ENCODE peak calls at places on chromosomes 5 and 9, in nine cellular contexts. G is adipocyte; Z is heart left ventricle; W is amniotic stem cell; L is activated CD4-positive, alpha-beta T cell treated with anti-CD3 and anti-CD28 coated beads, Interleukin-2, amount 50 U/mL, for 4 hours; R is pancreas; X is NCI-H82; P is endothelial cell; O is HS-5. F is an unnamed sample.

GRCh38 chr9:6805532-6805931 is 47.8 kb downstream of the KDM4C start:
- DNase-seq in G (peak; percentile 61), Z (peak; percentile 44), W (no peak), L (no peak), R (no peak), X (peak; percentile 21), P (no peak), O (no peak), F (no peak)

GRCh38 chr5:67934976-67935375 is 280.6 kb upstream of the PIK3R1 start:
- DNase-seq in G (no peak), Z (no peak), W (no peak), L (no peak), R (no peak), X (no peak), P (no peak), O (no peak), F (no peak)

GRCh38 chr5:125549322-125549871 is 803.0 kb upstream of the ZNF608 start:
- DNase-seq in G (peak; percentile 79), Z (no peak), W (no peak), L (no peak), R (no peak), X (peak; percentile 91), P (no peak), O (no peak), F (no peak)

GRCh38 chr5:38616061-38616460 is 59.6 kb upstream of the LIFR start:
- DNase-seq in G (peak; percentile 62), Z (no peak), W (no peak), L (no peak), R (no peak), X (no peak), P (no peak), O (no peak), F (no peak)

GRCh38 chr5:150540615-150541396 is 32.9 kb downstream of the NDST1 start:
- DNase-seq in G (peak; percentile 95), Z (peak; percentile 81), W (peak; percentile 95), L (no peak), R (no peak), X (no peak), P (no peak), O (no peak), F (no peak)

GRCh38 chr5:6088706-6089105 is 289.6 kb downstream of the MED10 start:
- DNase-seq in G (no peak), Z (no peak), W (no peak), L (no peak), R (no peak), X (no peak), P (no peak), O (no peak), F (no peak)

GRCh38 chr9:72864327-72864726 is 88.5 kb downstream of the ALDH1A1 start:
- DNase-seq in G (no peak), Z (no peak), W (no peak), L (no peak), R (no peak), X (peak; percentile 6), P (no peak), O (no peak), F (no peak)

GRCh38 chr5:141039517-141039916 is 11.7 kb upstream of the PCDHB1 start:
- DNase-seq in G (no peak), Z (no peak), W (no peak), L (no peak), R (no peak), X (peak; percentile 83), P (no peak), O (no peak), F (no peak)

GRCh38 chr5:119795768-119796167 is 166.4 kb downstream of the FAM170A start:
- DNase-seq in G (no peak), Z (no peak), W (no peak), L (no peak), R (no peak), X (no peak), P (no peak), O (no peak), F (no peak)

GRCh38 chr9:72585737-72586136 is 64.3 kb downstream of the TMC1 start:
- DNase-seq in G (peak; percentile 74), Z (no peak), W (no peak), L (no peak), R (peak; percentile 45), X (no peak), P (no peak), O (no peak), F (no peak)

GRCh38 chr5:10499776-10500175 is 58.1 kb downstream of the ROPN1L start:
- DNase-seq in G (no peak), Z (no peak), W (no peak), L (no peak), R (no peak), X (peak; percentile 20), P (no peak), O (no peak), F (no peak)

GRCh38 chr9:93955356-93956182 is 414 bp upstream of the BARX1 start:
- DNase-seq in G (peak; percentile 92), Z (no peak), W (peak; percentile 50), L (peak; percentile 19), R (no peak), X (peak; percentile 46), P (no peak), O (no peak), F (no peak)

GRCh38 chr5:74763504-74763903 is 3.4 kb downstream of the GFM2 start:
- DNase-seq in G (peak; percentile 29), Z (no peak), W (no peak), L (no peak), R (no peak), X (no peak), P (no peak), O (no peak), F (no peak)

GRCh38 chr5:154366353-154366752 is 79.4 kb upstream of the SAP30L start:
- DNase-seq in G (peak; percentile 39), Z (no peak), W (no peak), L (no peak), R (no peak), X (no peak), P (no peak), O (no peak), F (no peak)

GRCh38 chr9:98992885-98993569 is 49.3 kb downstream of the COL15A1 start:
- DNase-seq in G (no peak), Z (no peak), W (no peak), L (no peak), R (no peak), X (no peak), P (no peak), O (no peak), F (no peak)

GRCh38 chr5:119360905-119361605 is 5.2 kb downstream of the TNFAIP8 start:
- DNase-seq in G (peak; percentile 63), Z (no peak), W (no peak), L (no peak), R (no peak), X (peak; percentile 8), P (no peak), O (no peak), F (no peak)

GRCh38 chr5:172696171-172696849 is 55.2 kb downstream of the NEURL1B start:
- DNase-seq in G (no peak), Z (peak; percentile 76), W (no peak), L (no peak), R (peak; percentile 66), X (no peak), P (no peak), O (no peak), F (no peak)

GRCh38 chr5:88842784-88843183 is 40.2 kb downstream of the MEF2C start:
- DNase-seq in G (no peak), Z (no peak), W (no peak), L (no peak), R (no peak), X (no peak), P (no peak), O (no peak), F (no peak)

GRCh38 chr9:5455181-5455580 is 4.8 kb downstream of the CD274 start:
- DNase-seq in G (peak; percentile 52), Z (no peak), W (peak; percentile 50), L (no peak), R (no peak), X (no peak), P (no peak), O (peak; percentile 63), F (no peak)

F was measured in left colon.